ENCODE peak calls at places on chromosome 21, in six cellular contexts. J is astrocyte of the spinal cord, E is tibial artery, H is adipocyte, R is stomach, D is neural progenitor cell. Y is an unnamed sample.

GRCh38 chr21:31339736-31340135 is 4.3 kb downstream of the TIAM1 start:
- DNase-seq in R (no peak), H (no peak), J (no peak), D (no peak), E (no peak), Y (no peak)

GRCh38 chr21:41611966-41612606 is 104.1 kb upstream of the TMPRSS2 start:
- DNase-seq in R (peak), E (no peak), J (no peak), H (no peak), D (peak), Y (peak)

GRCh38 chr21:18666725-18667124 is 263.1 kb upstream of the TMPRSS15 start:
- DNase-seq in E (no peak), R (no peak), H (no peak), J (no peak), D (no peak), Y (no peak)

GRCh38 chr21:42187976-42188653 is 30.8 kb upstream of the ABCG1 start:
- DNase-seq in E (peak), H (no peak), J (peak), D (no peak), R (peak), Y (no peak)

GRCh38 chr21:20996421-20997307 is 1.5 kb upstream of the NCAM2 start:
- DNase-seq in D (peak), H (no peak), E (no peak), J (peak), R (no peak), Y (no peak)

GRCh38 chr21:43884012-43884860 is 19.2 kb downstream of the AGPAT3 start:
- DNase-seq in H (no peak), D (peak), R (peak), E (no peak), J (peak), Y (peak)

GRCh38 chr21:32392299-32392879 is 423 bp downstream of the URB1 start:
- DNase-seq in H (peak), J (peak), D (peak), E (no peak), R (no peak), Y (no peak)

GRCh38 chr21:10272216-10272615 is 249.2 kb upstream of the TPTE start:
- DNase-seq in J (no peak), E (no peak), R (no peak), H (no peak), D (no peak), Y (no peak)

GRCh38 chr21:16040601-16041000 is 310.8 kb downstream of the USP25 start:
- DNase-seq in R (no peak), D (no peak), J (peak), H (no peak), E (no peak), Y (no peak)

GRCh38 chr21:15809818-15810217 is 80.0 kb downstream of the USP25 start:
- DNase-seq in R (no peak), D (no peak), J (peak), H (peak), E (no peak), Y (no peak)

GRCh38 chr21:42624095-42624830 is 29.2 kb upstream of the PDE9A start:
- DNase-seq in J (no peak), H (no peak), E (no peak), D (no peak), R (no peak), Y (no peak)

GRCh38 chr21:25708467-25709065 is 26.1 kb downstream of the ATP5PF start:
- DNase-seq in E (peak), J (peak), H (peak), R (peak), D (peak), Y (peak)

GRCh38 chr21:38498057-38498833 is at the start of gene ERG:
- DNase-seq in J (no peak), D (no peak), H (no peak), R (no peak), E (no peak), Y (no peak)

GRCh38 chr21:25039461-25040380 is 567.6 kb downstream of the MRPL39 start:
- DNase-seq in E (no peak), J (peak), D (peak), R (no peak), H (no peak), Y (peak)

GRCh38 chr21:43585924-43586411 is 73.3 kb downstream of the HSF2BP start:
- DNase-seq in H (peak), E (peak), J (peak), D (peak), R (peak), Y (no peak)

GRCh38 chr21:38440746-38441145 is 57.5 kb downstream of the ERG start:
- DNase-seq in E (no peak), J (peak), H (peak), R (no peak), D (peak), Y (no peak)

GRCh38 chr21:40053007-40053406 is 185.8 kb downstream of the PCP4 start:
- DNase-seq in E (peak), J (peak), R (no peak), H (no peak), D (no peak), Y (no peak)

GRCh38 chr21:32624726-32625125 is 12.5 kb upstream of the CFAP298 start:
- DNase-seq in E (no peak), J (no peak), H (no peak), R (no peak), D (no peak), Y (no peak)

GRCh38 chr21:31397939-31398338 is 53.9 kb upstream of the TIAM1 start:
- DNase-seq in E (no peak), R (no peak), H (no peak), D (peak), J (no peak), Y (no peak)

GRCh38 chr21:41783476-41784150 is 16.8 kb upstream of the RIPK4 start:
- DNase-seq in H (peak), D (no peak), J (peak), E (no peak), R (peak), Y (peak)

GRCh38 chr21:35995522-35996088 is 64.7 kb downstream of the SETD4 start:
- DNase-seq in H (no peak), E (no peak), J (no peak), R (no peak), D (no peak), Y (no peak)

GRCh38 chr21:38680401-38680800 is 125.3 kb upstream of the ETS2 start:
- DNase-seq in J (no peak), E (no peak), H (no peak), D (no peak), R (no peak), Y (no peak)

GRCh38 chr21:15967661-15968060 is 237.9 kb downstream of the USP25 start:
- DNase-seq in E (no peak), D (no peak), H (peak), R (no peak), J (peak), Y (no peak)

GRCh38 chr21:41985662-41986416 is 24.3 kb downstream of the ZBTB21 start:
- DNase-seq in D (no peak), E (no peak), R (no peak), H (no peak), J (no peak), Y (no peak)

GRCh38 chr21:40052276-40052675 is 185.0 kb downstream of the PCP4 start:
- DNase-seq in J (no peak), D (no peak), E (no peak), H (no peak), R (no peak), Y (no peak)

GRCh38 chr21:42057861-42058437 is 13.2 kb upstream of the UMODL1 start:
- DNase-seq in J (no peak), H (no peak), R (no peak), D (no peak), E (no peak), Y (no peak)

GRCh38 chr21:29196021-29196663 is 65.7 kb downstream of the MAP3K7CL start:
- DNase-seq in D (no peak), J (peak), R (peak), H (peak), E (peak), Y (no peak)

GRCh38 chr21:29192999-29193563 is 62.6 kb downstream of the MAP3K7CL start:
- DNase-seq in E (no peak), R (no peak), J (no peak), D (no peak), H (peak), Y (no peak)

GRCh38 chr21:29193907-29194306 is 63.5 kb downstream of the MAP3K7CL start:
- DNase-seq in E (no peak), R (no peak), H (no peak), D (no peak), J (no peak), Y (no peak)

GRCh38 chr21:29194847-29195246 is 64.4 kb downstream of the MAP3K7CL start:
- DNase-seq in E (no peak), R (no peak), H (no peak), D (no peak), J (no peak), Y (no peak)

GRCh38 chr21:29194342-29194741 is 63.9 kb downstream of the MAP3K7CL start:
- DNase-seq in E (no peak), R (no peak), J (no peak), D (no peak), H (no peak), Y (no peak)
- H3K4me3 ChIP-seq in E (no peak), R (no peak), J (no peak), D (no peak), H (no peak), Y (no peak)

GRCh38 chr21:45641480-45642035 is 2.0 kb upstream of the PCBP3 start:
- DNase-seq in D (peak), J (no peak), R (no peak), H (no peak), E (no peak), Y (peak)
- H3K4me3 ChIP-seq in D (no peak), J (no peak), R (no peak), H (no peak), E (no peak), Y (no peak)

GRCh38 chr21:45042664-45043161 is 31.7 kb upstream of the ADARB1 start:
- DNase-seq in J (no peak), R (no peak), D (no peak), H (no peak), E (no peak), Y (no peak)

GRCh38 chr21:45040739-45041138 is 33.6 kb upstream of the ADARB1 start:
- DNase-seq in R (no peak), E (no peak), H (no peak), J (no peak), D (no peak), Y (no peak)

GRCh38 chr21:45043541-45044020 is 30.8 kb upstream of the ADARB1 start:
- DNase-seq in H (no peak), D (no peak), E (no peak), R (no peak), J (no peak), Y (no peak)

GRCh38 chr21:45041351-45041805 is 33.0 kb upstream of the ADARB1 start:
- DNase-seq in D (no peak), R (peak), E (peak), H (peak), J (peak), Y (peak)

DNA sequence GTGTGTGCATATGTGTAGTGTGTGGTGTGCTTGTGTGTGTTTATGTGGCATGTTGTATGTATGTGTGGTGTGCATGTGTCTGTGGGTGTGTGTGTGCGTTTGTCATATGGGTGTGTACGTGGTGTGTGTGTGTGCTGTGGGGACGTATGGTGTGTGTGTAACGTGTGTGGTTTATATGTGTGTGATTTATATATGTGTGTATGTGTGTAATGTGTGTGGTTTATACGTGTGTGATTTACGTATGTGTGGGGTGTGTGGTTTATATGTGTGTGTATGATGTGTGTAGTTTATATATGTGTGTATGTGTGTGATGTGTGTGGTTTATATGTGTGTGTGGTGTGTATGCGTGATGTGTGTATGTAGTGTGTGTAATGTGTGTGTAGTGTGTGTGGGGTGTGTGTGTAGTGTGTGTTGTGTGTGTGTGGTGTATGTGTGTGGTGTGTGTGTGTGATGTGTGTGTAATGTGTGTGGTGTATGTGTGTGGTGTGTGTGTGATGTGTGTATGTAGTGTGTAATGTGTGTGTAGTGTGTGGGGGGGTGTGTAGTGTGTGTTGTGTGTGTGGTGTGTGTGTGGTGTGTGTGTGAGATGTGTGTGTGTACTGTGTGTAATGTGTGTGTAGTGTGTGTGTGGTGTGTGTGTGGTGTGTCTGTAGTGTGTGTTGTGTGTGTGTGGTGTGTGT is 32.3 kb upstream of the ADARB1 start:
- DNase-seq in R (no peak), D (no peak), E (no peak), J (no peak), H (no peak), Y (no peak)
- H3K4me3 ChIP-seq in R (no peak), D (no peak), E (peak), J (no peak), H (peak), Y (no peak)

GRCh38 chr21:34195365-34195764 is 122.0 kb downstream of the MRPS6 start:
- DNase-seq in E (no peak), H (no peak), R (no peak), D (no peak), J (no peak), Y (no peak)
- H3K4me3 ChIP-seq in E (no peak), H (no peak), R (no peak), D (no peak), J (no peak), Y (no peak)

DNA sequence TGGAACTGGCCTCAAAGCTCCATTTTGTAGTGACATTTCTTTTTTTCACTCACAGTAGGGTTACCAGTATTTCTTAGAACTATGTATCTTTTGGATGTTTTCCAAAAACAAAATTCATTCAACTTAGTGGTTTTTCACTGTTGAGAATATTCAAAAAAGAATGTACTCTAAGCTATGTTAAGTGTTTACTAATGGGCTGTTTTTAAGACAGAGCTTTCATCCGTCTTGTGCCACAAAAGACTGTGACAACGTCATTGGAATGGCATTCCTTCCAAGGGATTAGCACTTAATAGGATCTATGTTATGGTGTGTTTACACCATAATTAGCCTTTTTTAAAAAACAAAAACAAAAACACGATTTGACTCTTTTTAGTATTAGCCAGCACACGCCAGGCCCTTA is 66.8 kb downstream of the TTC3 start:
- DNase-seq in J (peak), D (peak), R (no peak), H (peak), E (no peak), Y (no peak)
- H3K4me3 ChIP-seq in J (no peak), D (peak), R (no peak), H (no peak), E (no peak), Y (no peak)

DNA sequence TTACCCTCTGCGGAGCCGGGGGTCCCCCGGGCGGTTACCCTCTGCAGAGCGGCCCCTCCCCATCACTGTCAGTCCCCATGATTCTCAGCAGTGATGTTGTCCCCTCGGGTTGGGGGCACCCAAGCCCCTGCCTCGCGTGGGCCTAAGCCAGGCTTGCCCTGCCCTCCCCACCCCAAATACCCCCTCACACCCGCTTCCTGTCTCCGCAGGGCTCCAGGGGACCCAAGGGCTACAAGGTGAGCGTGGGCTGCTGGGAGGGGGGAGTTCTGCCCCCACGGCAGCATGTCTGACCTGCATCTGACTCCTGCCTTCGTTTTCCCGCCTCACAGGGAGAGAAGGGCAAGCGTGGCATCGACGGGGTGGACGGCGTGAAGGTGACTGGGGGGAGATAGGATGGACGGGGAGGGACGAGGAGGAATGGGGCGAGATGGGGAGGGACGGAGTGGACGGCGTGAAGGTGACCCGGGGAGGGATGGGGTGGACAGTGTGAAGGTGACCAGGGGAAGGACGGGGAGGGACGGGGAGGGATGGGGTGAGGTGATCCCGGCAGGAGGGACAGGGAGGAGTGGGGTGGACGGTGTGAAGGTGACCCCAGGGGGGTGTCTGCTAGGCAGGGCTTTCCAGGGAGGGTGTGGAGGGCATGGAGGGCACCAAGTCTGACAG is 8.6 kb downstream of the COL6A1 start:
- DNase-seq in R (no peak), D (no peak), E (peak), J (no peak), H (no peak), Y (peak)
- H3K4me3 ChIP-seq in R (no peak), D (no peak), E (no peak), J (no peak), H (no peak), Y (no peak)

DNA sequence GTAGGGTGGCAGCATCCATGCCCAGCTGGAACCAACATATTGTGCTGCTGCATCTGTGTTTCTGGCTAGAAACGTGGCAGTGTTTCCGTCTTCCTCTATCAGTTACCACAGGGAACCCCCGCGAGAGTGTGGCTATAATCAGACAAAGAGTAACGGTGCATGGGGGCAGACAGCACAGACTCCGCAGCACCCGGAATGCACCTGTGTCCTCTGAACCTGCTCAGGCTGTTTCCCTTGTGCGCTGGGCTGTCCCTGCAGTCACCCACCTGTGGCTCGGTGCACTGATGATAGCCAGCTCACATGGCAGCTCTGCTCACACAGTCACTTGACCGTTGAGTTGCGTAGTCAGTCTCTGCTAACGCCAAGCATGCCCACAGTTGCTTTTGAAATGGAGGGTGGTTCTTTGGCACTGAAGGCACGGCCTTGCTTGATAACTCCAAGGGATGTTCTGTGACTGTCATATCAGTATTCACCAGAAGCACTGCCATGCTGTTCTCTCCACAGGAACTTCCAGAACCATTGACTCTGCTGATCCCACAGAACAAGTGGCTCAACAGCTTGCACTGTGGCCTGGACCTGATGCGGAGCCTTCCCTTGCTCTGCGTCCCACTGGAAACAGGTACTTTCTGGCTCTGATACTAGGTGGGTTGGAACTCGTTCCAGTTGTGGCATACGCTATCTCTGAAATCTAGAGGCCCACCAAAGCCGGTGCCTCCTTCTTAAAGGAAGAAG is 11.2 kb upstream of the PCBP3 start:
- DNase-seq in H (no peak), R (no peak), J (no peak), D (no peak), E (no peak), Y (no peak)
- H3K4me3 ChIP-seq in H (no peak), R (no peak), J (no peak), D (no peak), E (no peak), Y (no peak)

GRCh38 chr21:46287541-46287940 is 1.4 kb downstream of the YBEY start:
- DNase-seq in R (no peak), E (no peak), J (no peak), H (no peak), D (no peak), Y (no peak)
- H3K4me3 ChIP-seq in R (peak), E (no peak), J (no peak), H (peak), D (peak), Y (no peak)

GRCh38 chr21:44927259-44927586 is 6.5 kb upstream of the ITGB2 start:
- DNase-seq in R (no peak), D (no peak), J (no peak), E (no peak), H (no peak), Y (no peak)
- H3K4me3 ChIP-seq in R (peak), D (no peak), J (no peak), E (no peak), H (no peak), Y (no peak)

GRCh38 chr21:46096596-46096981 is 1.3 kb upstream of the COL6A2 start:
- DNase-seq in D (no peak), R (no peak), E (no peak), H (no peak), J (no peak), Y (peak)

GRCh38 chr21:46095814-46096595 is 1.9 kb upstream of the COL6A2 start:
- DNase-seq in J (no peak), R (no peak), E (no peak), H (no peak), D (no peak), Y (peak)

GRCh38 chr21:46098303-46099141 is 610 bp downstream of the COL6A2 start:
- DNase-seq in H (peak), J (no peak), R (peak), D (peak), E (peak), Y (peak)

GRCh38 chr21:46097826-46098286 is at the start of gene COL6A2:
- DNase-seq in E (peak), H (peak), J (peak), D (peak), R (peak), Y (peak)

GRCh38 chr21:46096997-46097825 is 701 bp upstream of the COL6A2 start:
- DNase-seq in E (peak), R (peak), H (no peak), J (no peak), D (no peak), Y (peak)
- H3K4me3 ChIP-seq in E (peak), R (peak), H (peak), J (peak), D (peak), Y (no peak)